ENCODE peak calls at places on chromosome 21, in six cellular contexts. I is PC-3, A is SK-N-SH, X is adrenal gland, K is brain microvascular endothelial cell, V is RWPE2. Z is an unnamed sample. For H3K27me3 and H3K36me3, the result is how much of the 10 kb centered on the place peaks cover.

GRCh38 chr21:35563885-35564451 is 496.4 kb downstream of the SETD4 start:
- DNase-seq in I (no peak), X (peak), A (no peak), V (no peak), K (peak), Z (no peak)

GRCh38 chr21:26120833-26121232 is 49.7 kb downstream of the APP start:
- DNase-seq in I (no peak), V (peak), X (no peak), K (no peak), A (no peak), Z (no peak)

GRCh38 chr21:17402885-17403477 is 109.9 kb upstream of the CXADR start:
- DNase-seq in X (peak), A (peak), K (peak), I (no peak), V (no peak), Z (no peak)

GRCh38 chr21:16250282-16250681 is 520.5 kb downstream of the USP25 start:
- DNase-seq in A (no peak), K (no peak), V (no peak), X (peak), I (peak), Z (no peak)

GRCh38 chr21:22536511-22536910 is 1538.3 kb downstream of the NCAM2 start:
- DNase-seq in I (peak), X (no peak), V (no peak), A (no peak), K (no peak), Z (no peak)

GRCh38 chr21:40839551-40839950 is 7.4 kb downstream of the DSCAM start:
- DNase-seq in V (no peak), K (no peak), I (no peak), X (no peak), A (no peak), Z (no peak)

GRCh38 chr21:16773206-16773605 is 739.6 kb upstream of the CXADR start:
- DNase-seq in V (no peak), K (no peak), I (no peak), X (no peak), A (no peak), Z (no peak)

GRCh38 chr21:41459884-41460534 is 34.0 kb downstream of the MX1 start:
- DNase-seq in K (no peak), V (no peak), I (no peak), A (no peak), X (no peak), Z (no peak)

GRCh38 chr21:16945580-16945979 is 567.3 kb upstream of the CXADR start:
- DNase-seq in K (no peak), V (no peak), A (no peak), X (peak), I (no peak), Z (no peak)

GRCh38 chr21:29390778-29391177 is 92.1 kb downstream of the BACH1 start:
- DNase-seq in X (no peak), I (no peak), K (no peak), A (no peak), V (no peak), Z (no peak)

GRCh38 chr21:40768056-40768455 is 78.9 kb downstream of the DSCAM start:
- DNase-seq in V (no peak), X (no peak), I (no peak), K (no peak), A (no peak), Z (no peak)

GRCh38 chr21:32329776-32330175 is 31.1 kb downstream of the MRAP start:
- DNase-seq in X (no peak), I (peak), A (no peak), V (no peak), K (no peak), Z (no peak)

GRCh38 chr21:45417256-45417950 is 12.4 kb downstream of the COL18A1 start:
- DNase-seq in X (no peak), V (peak), A (no peak), K (no peak), I (no peak), Z (no peak)
- H3K27me3 ChIP-seq in X (under half), V (under half), A (under half), K (under half), I (under half), Z (under half)

DNA sequence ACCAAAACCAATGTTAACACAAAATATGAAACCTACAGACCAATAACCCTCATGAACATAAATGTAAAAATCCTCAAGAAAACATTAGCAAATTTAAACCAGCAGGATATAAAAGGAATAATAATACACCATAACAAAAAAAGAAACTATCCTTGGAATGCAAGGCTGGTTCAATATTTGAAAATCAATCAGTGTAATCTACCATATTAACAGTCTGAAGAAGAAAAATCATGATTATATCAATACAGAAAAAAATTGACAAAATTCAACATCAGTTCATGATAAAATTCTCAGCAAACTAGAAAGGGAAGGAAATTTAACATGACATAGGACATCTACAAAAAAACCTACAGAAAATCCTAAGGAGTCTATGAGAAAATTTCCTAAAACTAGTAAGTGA is 19.8 kb downstream of the PRMT2 start:
- DNase-seq in X (no peak), A (no peak), V (no peak), K (no peak), I (no peak), Z (no peak)
- H3K36me3 ChIP-seq in X (under half), A (half or more), V (under half), K (under half), I (under half), Z (under half)

GRCh38 chr21:43948740-43949498 is 63.2 kb upstream of the TRAPPC10 start:
- DNase-seq in V (no peak), X (no peak), K (no peak), A (no peak), I (no peak), Z (no peak)
- TF ChIP-seq CTCF in V (no peak), X (no peak), K (no peak), A (no peak), I (no peak), Z (no peak)

GRCh38 chr21:33396966-33397365 is 6.2 kb upstream of the IFNGR2 start:
- DNase-seq in K (peak), A (no peak), X (no peak), I (no peak), V (no peak), Z (no peak)
- H3K27me3 ChIP-seq in K (under half), A (under half), X (under half), I (under half), V (under half), Z (under half)

DNA sequence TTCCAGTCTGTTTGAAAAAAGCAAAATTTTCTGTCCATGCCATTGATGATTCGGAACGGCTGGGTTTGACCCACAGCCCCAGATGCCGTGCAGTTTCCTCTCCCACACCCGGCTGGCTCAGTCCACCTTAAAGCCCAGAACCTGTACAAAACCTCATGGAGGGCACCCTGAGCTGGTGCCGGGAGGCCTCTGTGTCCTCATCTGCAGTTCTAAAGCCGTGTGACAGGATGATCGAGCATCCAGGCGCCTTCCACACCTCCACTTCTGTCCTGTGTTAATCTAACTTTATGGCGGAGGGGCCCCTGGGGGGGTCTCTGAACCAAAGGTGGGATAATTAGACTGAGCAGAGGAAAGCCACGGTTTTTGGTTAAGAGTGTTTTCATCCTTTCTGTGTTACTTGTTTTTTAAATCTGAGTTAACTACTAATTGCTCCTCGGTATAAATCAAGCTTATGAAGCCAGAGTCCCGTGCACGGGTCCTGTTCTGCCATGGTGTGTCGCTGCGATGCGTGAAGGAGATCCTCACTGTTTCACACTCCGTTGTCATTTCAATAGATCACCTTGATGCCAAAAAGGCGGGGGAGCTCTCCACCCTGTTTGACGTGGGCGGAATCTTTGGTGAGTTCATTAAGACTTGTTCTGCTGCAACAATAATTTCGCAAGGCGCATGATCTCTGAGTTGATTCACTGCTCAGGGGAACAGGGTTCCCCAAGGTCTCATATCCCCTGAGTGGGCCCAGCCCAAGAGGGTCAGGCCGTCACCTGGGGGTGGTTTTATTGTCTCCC is 49.8 kb downstream of the SLC37A1 start:
- DNase-seq in V (no peak), X (no peak), I (no peak), K (no peak), A (no peak), Z (no peak)
- H3K36me3 ChIP-seq in V (under half), X (half or more), I (under half), K (under half), A (under half), Z (under half)

GRCh38 chr21:38712076-38712475 is 93.7 kb upstream of the ETS2 start:
- DNase-seq in V (no peak), X (peak), K (peak), A (peak), I (peak), Z (no peak)
- TF ChIP-seq CTCF in V (peak), X (peak), K (peak), A (peak), I (peak), Z (no peak)

Z was measured in GM06990.